ENCODE peak calls at places on chromosomes 6 and 20, in five cellular contexts. S, K, E, G and D are unnamed samples. For H3K4me1, the result is how much of the 10 kb centered on the place peaks cover.

GRCh38 chr20:4260102-4260501 is 244.7 kb upstream of the RNF24 start:
- DNase-seq in G (no peak), K (no peak), E (no peak), S (no peak), D (no peak)

GRCh38 chr6:156710479-156710878 is 66.7 kb upstream of the ARID1B start:
- DNase-seq in K (no peak), G (no peak), E (no peak), S (no peak), D (no peak)

GRCh38 chr6:159826968-159827647 is 27.0 kb downstream of the PNLDC1 start:
- DNase-seq in K (no peak), S (no peak), G (no peak), E (no peak), D (no peak)

GRCh38 chr6:73691512-73691911 is 4.5 kb upstream of the CD109 start:
- DNase-seq in S (no peak), G (no peak), E (no peak), K (no peak), D (no peak)

GRCh38 chr6:47854996-47855395 is 73.2 kb downstream of the OPN5 start:
- DNase-seq in K (no peak), S (no peak), E (no peak), G (no peak), D (no peak)

GRCh38 chr6:165580139-165580538 is 82.9 kb downstream of the PDE10A start:
- DNase-seq in S (no peak), G (no peak), K (no peak), E (no peak), D (no peak)

GRCh38 chr20:16215056-16215455 is 358.2 kb downstream of the KIF16B start:
- DNase-seq in E (no peak), G (no peak), K (no peak), S (no peak), D (no peak)

GRCh38 chr6:33958208-33958862 is 154.5 kb upstream of the MLN start:
- DNase-seq in E (peak), G (no peak), S (no peak), K (no peak), D (no peak)

GRCh38 chr20:6921717-6922386 is 154.4 kb downstream of the BMP2 start:
- DNase-seq in E (no peak), G (no peak), K (no peak), S (no peak), D (no peak)

GRCh38 chr6:80638222-80639055 is 532.0 kb downstream of the BCKDHB start:
- DNase-seq in K (peak), S (no peak), G (no peak), E (no peak), D (peak)

GRCh38 chr6:145656128-145656527 is 79.2 kb downstream of the EPM2A start:
- DNase-seq in E (no peak), K (no peak), G (no peak), S (no peak), D (no peak)

GRCh38 chr6:10000461-10000992 is 414.3 kb downstream of the TFAP2A start:
- DNase-seq in K (no peak), S (no peak), E (no peak), G (no peak), D (no peak)

GRCh38 chr6:5782783-5783567 is 223.8 kb downstream of the NRN1 start:
- DNase-seq in S (no peak), E (no peak), K (peak), G (peak), D (peak)

GRCh38 chr20:22288156-22288555 is 296.2 kb downstream of the FOXA2 start:
- DNase-seq in G (no peak), E (no peak), S (no peak), K (no peak), D (no peak)

GRCh38 chr6:106149472-106150069 is 63.4 kb downstream of the PRDM1 start:
- DNase-seq in S (no peak), K (no peak), E (no peak), G (no peak), D (no peak)

GRCh38 chr6:158037771-158038170 is 56.1 kb downstream of the SYNJ2 start:
- DNase-seq in K (no peak), E (no peak), S (no peak), G (peak), D (no peak)

GRCh38 chr20:49009899-49010631 is 36.0 kb upstream of the CSE1L start:
- DNase-seq in E (no peak), S (no peak), G (no peak), K (no peak), D (no peak)
- H3K27ac ChIP-seq in E (no peak), S (no peak), G (no peak), K (no peak), D (no peak)

DNA sequence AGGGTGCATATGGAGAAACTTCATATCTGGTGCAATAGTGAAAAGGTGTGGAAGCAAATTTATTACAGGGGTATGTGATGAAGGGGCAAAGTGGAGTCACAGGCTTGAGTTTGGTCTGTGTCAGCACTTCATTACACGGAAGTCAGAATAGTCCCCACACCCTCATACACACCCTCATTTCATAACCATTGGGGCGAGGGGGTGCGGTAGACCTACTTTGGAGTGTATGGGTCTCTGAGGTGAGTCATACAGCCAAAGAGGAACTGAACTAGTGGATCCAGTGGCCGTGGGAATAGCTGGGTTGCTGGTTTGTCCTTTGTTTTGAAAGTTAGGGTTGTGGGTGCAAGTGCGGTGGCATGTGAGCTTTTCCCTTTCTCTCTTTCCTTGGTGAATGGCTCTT is 3.3 kb downstream of the TM9SF4 start:
- DNase-seq in K (peak), S (no peak), G (no peak), E (peak), D (peak)
- H3K4me1 ChIP-seq in K (under half), S (under half), G (half or more), E (under half), D (under half)

GRCh38 chr20:17385798-17386197 is 145.4 kb downstream of the BFSP1 start:
- DNase-seq in E (no peak), S (no peak), K (no peak), G (no peak), D (no peak)
- H3K27ac ChIP-seq in E (no peak), S (no peak), K (no peak), G (no peak), D (no peak)

DNA sequence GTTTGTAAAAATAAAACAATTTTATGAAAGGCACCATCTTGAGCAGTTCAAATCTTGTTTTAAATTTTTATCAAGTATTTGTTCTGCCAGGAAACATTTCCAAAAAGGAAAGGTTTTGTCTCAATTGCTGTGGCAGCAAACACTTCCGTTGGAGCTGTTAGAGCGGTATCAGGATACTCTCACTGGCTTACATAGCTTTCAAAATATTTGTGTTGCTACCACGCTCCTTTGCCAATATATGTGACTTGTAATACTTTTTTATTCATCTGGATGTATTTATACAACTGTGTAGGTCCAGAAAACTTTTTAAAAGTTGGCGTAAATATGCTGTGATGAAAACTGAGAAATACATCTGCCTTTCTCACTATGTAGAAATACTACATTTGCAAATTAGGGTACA is 37.8 kb upstream of the NHSL1 start:
- DNase-seq in S (no peak), G (no peak), E (no peak), K (no peak), D (no peak)
- H3K4me1 ChIP-seq in S (under half), G (half or more), E (under half), K (half or more), D (under half)